ENCODE peak calls at places on chromosome 2, in nine cellular contexts. C, M, D, F, R, N, E, Q and Y are unnamed samples.

GRCh38 chr2:98036349-98037000 is 40.7 kb upstream of the TMEM131 start:
- DNase-seq in C (no peak), Q (no peak), R (no peak), F (no peak), N (no peak), D (no peak), M (no peak), E (no peak), Y (no peak)

GRCh38 chr2:133232556-133232955 is 335.7 kb downstream of the NCKAP5 start:
- DNase-seq in D (no peak), M (no peak), R (no peak), F (no peak), N (no peak), Q (no peak), E (no peak), C (no peak), Y (no peak)

GRCh38 chr2:60530660-60531276 is 22.7 kb downstream of the BCL11A start:
- DNase-seq in F (no peak), C (peak), N (peak), D (peak), R (peak), E (no peak), Q (peak), M (peak), Y (no peak)

GRCh38 chr2:239871481-239872435 is 153.4 kb downstream of the NDUFA10 start:
- DNase-seq in M (no peak), Q (no peak), N (no peak), E (no peak), F (no peak), D (no peak), C (no peak), R (no peak), Y (no peak)

GRCh38 chr2:38467768-38468463 is 90.8 kb upstream of the ATL2 start:
- DNase-seq in M (no peak), E (no peak), D (no peak), N (no peak), R (no peak), F (no peak), Q (no peak), C (no peak), Y (no peak)

GRCh38 chr2:158796606-158797005 is 1.5 kb downstream of the DAPL1 start:
- DNase-seq in E (no peak), D (no peak), N (no peak), M (no peak), Q (no peak), C (no peak), F (no peak), R (no peak), Y (no peak)

GRCh38 chr2:46943881-46944798 is 28.5 kb upstream of the MCFD2 start:
- DNase-seq in Q (no peak), R (no peak), E (no peak), D (no peak), N (no peak), M (no peak), C (no peak), F (no peak), Y (no peak)

GRCh38 chr2:179226203-179226960 is 38.2 kb downstream of the SESTD1 start:
- DNase-seq in M (peak), D (no peak), F (peak), N (no peak), C (no peak), Q (no peak), R (peak), E (no peak), Y (peak)

GRCh38 chr2:42101641-42102605 is 54.1 kb downstream of the PKDCC start:
- DNase-seq in R (peak), M (no peak), D (no peak), C (no peak), N (peak), F (peak), Q (peak), E (no peak), Y (peak)

GRCh38 chr2:175824243-175824642 is 177.8 kb downstream of the LNPK start:
- DNase-seq in R (no peak), E (no peak), Q (no peak), F (no peak), D (no peak), N (no peak), C (no peak), M (no peak), Y (no peak)

GRCh38 chr2:55992465-55992864 is 68.9 kb upstream of the EFEMP1 start:
- DNase-seq in E (no peak), R (no peak), D (peak), M (no peak), N (no peak), C (no peak), F (no peak), Q (peak), Y (no peak)

GRCh38 chr2:88521445-88522070 is 69.1 kb upstream of the FOXI3 start:
- DNase-seq in D (peak), N (no peak), F (no peak), M (no peak), C (no peak), R (no peak), E (no peak), Q (no peak), Y (no peak)

GRCh38 chr2:232924433-232924832 is 54.4 kb downstream of the SNORC start:
- DNase-seq in C (no peak), N (no peak), D (no peak), M (no peak), E (no peak), R (no peak), F (no peak), Q (no peak), Y (no peak)

GRCh38 chr2:16628316-16628715 is 37.3 kb downstream of the CYRIA start:
- DNase-seq in F (no peak), R (no peak), D (no peak), N (no peak), M (no peak), C (no peak), Q (no peak), E (no peak), Y (no peak)

GRCh38 chr2:64491426-64491825 is 32.7 kb upstream of the AFTPH start:
- DNase-seq in D (no peak), Q (no peak), N (no peak), F (no peak), M (no peak), C (no peak), E (no peak), R (no peak), Y (no peak)

GRCh38 chr2:139550341-139550740 is 770.2 kb upstream of the NXPH2 start:
- DNase-seq in Q (no peak), F (no peak), N (no peak), R (no peak), C (no peak), E (no peak), M (no peak), D (no peak), Y (no peak)

GRCh38 chr2:195677290-195677689 is 20.3 kb downstream of the SLC39A10 start:
- DNase-seq in D (no peak), N (no peak), R (no peak), M (no peak), C (no peak), F (no peak), Q (no peak), E (no peak), Y (no peak)